ENCODE peak calls at places on chromosomes 16 and 17, in seven cellular contexts. V is prostate gland; Z is activated CD8-positive, alpha-beta T cell treated with anti-CD3 and anti-CD28 coated beads, Interleukin-2, amount 10 ng/mL, durations not matched to agents 7 days and 5 days; I is COR-L47; O is endothelial cell of umbilical vein; A is heart right ventricle; S is glutamatergic neuron. H is an unnamed sample.

GRCh38 chr16:56401482-56401881 is 23.9 kb downstream of the AMFR start:
- DNase-seq in S (peak; percentile 41), A (no peak), O (no peak), Z (peak; percentile 25), I (peak; percentile 55), V (no peak), H (no peak)

GRCh38 chr17:56629450-56630187 is 36.1 kb downstream of the NOG start:
- DNase-seq in O (no peak), Z (no peak), A (no peak), I (no peak), V (no peak), S (peak; percentile 48), H (no peak)

GRCh38 chr17:48618366-48618896 is 3.3 kb upstream of the HOXB8 start:
- DNase-seq in V (peak; percentile 87), Z (peak; percentile 86), A (peak; percentile 81), O (peak; percentile 83), I (peak; percentile 76), S (peak; percentile 88), H (peak; percentile 93)

GRCh38 chr16:27579086-27579980 is 29.4 kb downstream of the KATNIP start:
- DNase-seq in A (no peak), I (no peak), S (no peak), O (no peak), V (no peak), Z (no peak), H (no peak)

GRCh38 chr17:73271078-73271477 is 9.4 kb upstream of the CPSF4L start:
- DNase-seq in S (no peak), I (no peak), Z (no peak), V (no peak), O (no peak), A (no peak), H (no peak)

GRCh38 chr17:27559996-27560481 is 70.9 kb upstream of the LGALS9 start:
- DNase-seq in O (peak; percentile 96), Z (no peak), S (no peak), A (peak; percentile 87), V (no peak), I (peak; percentile 17), H (no peak)

GRCh38 chr17:75771334-75772281 is 6.6 kb upstream of the GALK1 start:
- DNase-seq in O (no peak), Z (no peak), S (no peak), V (no peak), A (no peak), I (no peak), H (no peak)

GRCh38 chr16:10552998-10553491 is 27.4 kb downstream of the EMP2 start:
- DNase-seq in V (no peak), I (no peak), S (peak; percentile 35), Z (peak; percentile 57), O (peak; percentile 13), A (peak; percentile 76), H (peak; percentile 79)

GRCh38 chr17:47838636-47839035 is 2.4 kb downstream of the SCRN2 start:
- DNase-seq in V (no peak), O (no peak), Z (no peak), S (no peak), I (no peak), A (no peak), H (no peak)

GRCh38 chr16:47503936-47504335 is 42.8 kb downstream of the PHKB start:
- DNase-seq in S (no peak), O (peak; percentile 16), V (no peak), I (no peak), A (no peak), Z (no peak), H (no peak)

GRCh38 chr16:78097522-78097921 is 1.9 kb upstream of the WWOX start:
- DNase-seq in O (no peak), I (no peak), S (no peak), A (no peak), Z (no peak), V (no peak), H (no peak)

GRCh38 chr16:70512456-70512855 is 10.9 kb downstream of the COG4 start:
- DNase-seq in A (no peak), O (no peak), I (no peak), S (no peak), V (no peak), Z (no peak), H (no peak)

GRCh38 chr17:65723356-65723928 is 162.0 kb upstream of the AXIN2 start:
- DNase-seq in V (peak; percentile 17), I (no peak), Z (no peak), A (no peak), S (no peak), O (peak; percentile 46), H (no peak)

GRCh38 chr16:1474047-1474446 is 781 bp downstream of the CLCN7 start:
- DNase-seq in V (no peak), I (no peak), S (no peak), Z (no peak), A (no peak), O (no peak), H (no peak)

GRCh38 chr16:4687946-4688673 is 5.3 kb upstream of the NUDT16L1 start:
- DNase-seq in V (no peak), O (no peak), I (no peak), A (no peak), Z (no peak), S (no peak), H (no peak)

GRCh38 chr17:56679148-56679766 is 85.8 kb downstream of the NOG start:
- DNase-seq in O (peak; percentile 54), V (no peak), A (no peak), Z (no peak), S (peak; percentile 34), I (no peak), H (no peak)

GRCh38 chr17:67506966-67507365 is 129.9 kb downstream of the PITPNC1 start:
- DNase-seq in V (no peak), I (no peak), O (no peak), S (no peak), A (no peak), Z (no peak), H (no peak)

GRCh38 chr17:44348234-44348987 is 3.3 kb downstream of the GRN start:
- DNase-seq in O (no peak), V (peak; percentile 47), S (no peak), Z (no peak), I (no peak), A (no peak), H (peak; percentile 86)

GRCh38 chr16:19236561-19236960 is 49.0 kb upstream of the CLEC19A start:
- DNase-seq in Z (no peak), I (no peak), O (no peak), V (no peak), S (no peak), A (no peak), H (no peak)

GRCh38 chr16:85554791-85555548 is 58.2 kb upstream of the GSE1 start:
- DNase-seq in I (no peak), Z (peak; percentile 74), V (peak; percentile 38), O (peak; percentile 50), S (peak; percentile 69), A (peak; percentile 70), H (no peak)

GRCh38 chr16:50396770-50397525 is 28.2 kb upstream of the BRD7 start:
- DNase-seq in O (no peak), V (no peak), S (no peak), Z (peak; percentile 16), A (no peak), I (no peak), H (no peak)

GRCh38 chr16:50627419-50627818 is 53.7 kb downstream of the SNX20 start:
- DNase-seq in V (peak; percentile 38), S (peak; percentile 52), O (no peak), A (peak; percentile 59), Z (peak; percentile 51), I (no peak), H (no peak)

GRCh38 chr16:58515871-58516767 is 802 bp downstream of the SETD6 start:
- DNase-seq in I (peak; percentile 22), V (no peak), S (no peak), O (no peak), Z (peak; percentile 61), A (no peak), H (no peak)

GRCh38 chr17:42832213-42832933 is 824 bp upstream of the PSME3 start:
- DNase-seq in A (no peak), O (no peak), V (no peak), S (no peak), I (no peak), Z (no peak), H (no peak)

GRCh38 chr17:57903961-57904360 is 51.3 kb downstream of the CUEDC1 start:
- DNase-seq in V (no peak), I (no peak), S (no peak), A (no peak), O (no peak), Z (no peak), H (no peak)

GRCh38 chr16:72769876-72770275 is 278.1 kb downstream of the ZFHX3 start:
- DNase-seq in A (no peak), O (no peak), Z (no peak), S (no peak), V (no peak), I (no peak), H (no peak)

GRCh38 chr16:58732545-58733247 is 1.4 kb downstream of the GOT2 start:
- DNase-seq in O (peak; percentile 31), Z (no peak), A (no peak), S (no peak), V (no peak), I (no peak), H (no peak)

GRCh38 chr16:78298986-78299385 is 199.5 kb downstream of the WWOX start:
- DNase-seq in Z (no peak), A (no peak), V (no peak), O (no peak), S (no peak), I (no peak), H (no peak)

GRCh38 chr16:80346160-80346632 is 194.6 kb upstream of the DYNLRB2 start:
- DNase-seq in I (no peak), A (no peak), Z (no peak), O (no peak), S (no peak), V (no peak), H (no peak)

GRCh38 chr17:79997004-79997673 is 38.5 kb downstream of the TBC1D16 start:
- DNase-seq in A (no peak), V (no peak), I (no peak), O (no peak), S (no peak), Z (peak; percentile 91), H (peak; percentile 83)

GRCh38 chr17:9074106-9074505 is 52.8 kb downstream of the NTN1 start:
- DNase-seq in S (no peak), Z (no peak), A (no peak), I (no peak), V (no peak), O (no peak), H (no peak)

GRCh38 chr17:74832421-74832820 is 27.3 kb downstream of the GRIN2C start:
- DNase-seq in O (no peak), I (no peak), A (no peak), V (no peak), Z (no peak), S (no peak), H (no peak)